ENCODE peak calls at places on chromosomes 4 and X, in four cellular contexts. L is upper lobe of right lung, F is HepG2, V is fibroblast of the aortic adventitia. Z is an unnamed sample.

GRCh38 chr4:149344436-149344835 is 471.2 kb downstream of the IQCM start:
- DNase-seq in L (no peak), F (no peak), V (peak; percentile 61), Z (no peak)

GRCh38 chr4:4831825-4832224 is 27.6 kb upstream of the MSX1 start:
- DNase-seq in L (no peak), V (no peak), F (no peak), Z (no peak)

GRCh38 chrX:10254746-10255145 is 98.0 kb downstream of the CLCN4 start:
- DNase-seq in L (no peak), F (peak; percentile 2), V (peak; percentile 8), Z (peak; percentile 10)

GRCh38 chr4:76718806-76719205 is 179.1 kb downstream of the SOWAHB start:
- DNase-seq in L (no peak), F (no peak), V (no peak), Z (no peak)

GRCh38 chrX:7112071-7112470 is 35.4 kb upstream of the STS start:
- DNase-seq in F (no peak), L (no peak), V (no peak), Z (no peak)

GRCh38 chr4:38368612-38369011 is 295.4 kb upstream of the KLF3 start:
- DNase-seq in L (no peak), F (no peak), V (peak; percentile 87), Z (no peak)

GRCh38 chr4:141132689-141133145 is 552 bp downstream of the RNF150 start:
- DNase-seq in L (peak; percentile 63), F (no peak), V (peak; percentile 8), Z (no peak)

GRCh38 chr4:143391261-143391660 is 54.6 kb downstream of the GAB1 start:
- DNase-seq in V (no peak), F (no peak), L (no peak), Z (no peak)

GRCh38 chr4:100486496-100486895 is 31.3 kb downstream of the EMCN start:
- DNase-seq in V (no peak), F (no peak), L (no peak), Z (peak; percentile 71)

GRCh38 chr4:154132406-154132805 is 343.5 kb upstream of the SFRP2 start:
- DNase-seq in F (no peak), V (peak; percentile 12), L (no peak), Z (no peak)

GRCh38 chr4:129059028-129059427 is 34.3 kb downstream of the SCLT1 start:
- DNase-seq in L (no peak), V (no peak), F (no peak), Z (no peak)

GRCh38 chr4:137648531-137648930 is 116.2 kb upstream of the PCDH18 start:
- DNase-seq in F (no peak), L (no peak), V (no peak), Z (no peak)

GRCh38 chr4:167779280-167779679 is 313.1 kb upstream of the ANXA10 start:
- DNase-seq in V (no peak), F (no peak), L (no peak), Z (no peak)

GRCh38 chr4:73653695-73654106 is 33.5 kb upstream of the RASSF6 start:
- DNase-seq in V (peak; percentile 69), F (peak; percentile 45), L (no peak), Z (peak; percentile 88)

GRCh38 chrX:17020828-17021821 is 74.7 kb downstream of the REPS2 start:
- DNase-seq in L (no peak), F (no peak), V (no peak), Z (no peak)

GRCh38 chrX:118751950-118752783 is 24.8 kb downstream of the IL13RA1 start:
- DNase-seq in V (no peak), F (no peak), L (no peak), Z (no peak)

GRCh38 chr4:184376136-184376838 is 98.1 kb downstream of the IRF2 start:
- DNase-seq in L (no peak), V (no peak), F (no peak), Z (no peak)

GRCh38 chr4:777520-778262 is 48.2 kb downstream of the CPLX1 start:
- DNase-seq in V (no peak), F (peak; percentile 74), L (no peak), Z (no peak)

GRCh38 chr4:16026155-16026761 is 57.6 kb downstream of the PROM1 start:
- DNase-seq in L (no peak), V (peak; percentile 78), F (peak; percentile 44), Z (no peak)

GRCh38 chr4:150982557-150983233 is 32.4 kb downstream of the LRBA start:
- DNase-seq in V (no peak), F (no peak), L (no peak), Z (no peak)

GRCh38 chrX:55713635-55714034 is 3.9 kb upstream of the RRAGB start:
- DNase-seq in F (no peak), L (no peak), V (no peak), Z (no peak)

GRCh38 chrX:14528629-14529287 is 578 bp upstream of the GLRA2 start:
- DNase-seq in V (peak; percentile 19), L (peak; percentile 43), F (peak; percentile 10), Z (peak; percentile 1)
- H3K4me3 ChIP-seq in V (no peak overlapping the region), L (no peak overlapping the region), F (no peak overlapping the region), Z (no peak overlapping the region)

GRCh38 chr4:83237591-83237990 is 47.0 kb downstream of the COQ2 start:
- DNase-seq in L (no peak), V (no peak), F (no peak), Z (no peak)

GRCh38 chr4:83238393-83238792 is 46.2 kb downstream of the COQ2 start:
- DNase-seq in V (no peak), F (no peak), L (no peak), Z (no peak)

GRCh38 chr4:83232087-83232486 is 52.5 kb downstream of the COQ2 start:
- DNase-seq in F (no peak), V (no peak), L (no peak), Z (no peak)

GRCh38 chr4:83231620-83232056 is 53.0 kb downstream of the COQ2 start:
- DNase-seq in L (no peak), F (peak; percentile 60), V (no peak), Z (no peak)

GRCh38 chr4:83234902-83235644 is 49.5 kb downstream of the COQ2 start:
- DNase-seq in L (no peak), F (no peak), V (no peak), Z (no peak)
- TF ChIP-seq CTCF in L (no peak), F (no peak), V (no peak), Z (no peak)

DNA sequence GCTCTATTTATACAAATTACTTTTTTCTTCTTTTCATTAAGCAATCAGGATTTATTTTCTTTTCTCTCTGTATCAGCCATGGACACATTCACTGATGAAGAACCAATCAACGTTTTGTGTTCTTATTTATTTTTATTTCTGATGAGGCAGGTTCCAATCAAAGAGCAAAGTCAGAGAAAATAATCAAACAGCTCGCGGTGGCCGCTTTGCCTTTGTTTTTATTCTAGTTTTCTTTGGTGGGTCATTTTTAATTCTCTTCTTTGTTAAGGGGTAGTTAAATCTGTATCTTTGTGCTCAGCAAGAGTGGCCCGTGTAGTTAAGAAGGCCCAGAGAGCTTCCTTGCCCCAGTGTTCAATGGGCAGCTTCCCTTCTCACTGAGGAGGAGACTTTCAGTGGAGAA is 71.4 kb downstream of the FBXO8 start:
- DNase-seq in V (no peak), L (no peak), F (no peak), Z (no peak)
- H3K4me3 ChIP-seq in V (peak overlapping the region; percentile 57), L (no peak overlapping the region), F (no peak overlapping the region), Z (no peak overlapping the region)

GRCh38 chrX:52359614-52360232 is 9.1 kb upstream of the XAGE2 start:
- DNase-seq in F (no peak), V (peak; percentile 68), L (no peak), Z (no peak)

GRCh38 chrX:52368368-52369055 is at the start of gene XAGE2:
- DNase-seq in L (no peak), V (no peak), F (no peak), Z (no peak)

GRCh38 chrX:52363247-52363883 is 5.5 kb upstream of the XAGE2 start:
- DNase-seq in V (peak; percentile 46), F (no peak), L (no peak), Z (no peak)
- TF ChIP-seq CTCF in V (no peak), F (no peak), L (no peak), Z (peak; percentile 16)

DNA sequence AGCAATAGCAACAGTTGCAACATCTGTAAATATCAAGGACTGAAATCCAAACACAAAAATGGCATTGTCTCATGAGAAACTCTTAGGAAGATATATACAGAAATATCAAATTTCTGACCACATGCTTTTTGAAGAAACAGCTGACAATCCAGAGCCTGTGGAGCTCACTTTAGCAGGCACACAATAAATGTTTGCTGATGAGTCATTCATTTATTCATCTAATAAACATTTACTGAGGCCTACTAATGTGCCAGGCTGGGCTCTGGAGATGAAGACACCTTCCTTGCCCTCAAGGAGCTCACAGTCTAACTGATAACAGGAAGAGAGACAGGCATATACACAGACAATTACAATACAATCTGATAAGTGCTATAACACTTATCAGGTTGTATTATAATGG is 17.0 kb upstream of the ZCCHC13 start:
- DNase-seq in L (no peak), V (peak; percentile 3), F (peak; percentile 1), Z (no peak)
- H3K4me3 ChIP-seq in L (no peak overlapping the region), V (no peak overlapping the region), F (no peak overlapping the region), Z (no peak overlapping the region)

GRCh38 chr4:119039160-119039559 is 96.5 kb upstream of the MYOZ2 start:
- DNase-seq in V (no peak), L (no peak), F (no peak), Z (no peak)

GRCh38 chr4:119038465-119038864 is 97.2 kb upstream of the MYOZ2 start:
- DNase-seq in F (no peak), L (no peak), V (peak; percentile 41), Z (no peak)

GRCh38 chr4:119040261-119040660 is 95.4 kb upstream of the MYOZ2 start:
- DNase-seq in V (no peak), L (no peak), F (no peak), Z (no peak)

GRCh38 chr4:119040711-119041185 is 94.9 kb upstream of the MYOZ2 start:
- DNase-seq in V (peak; percentile 91), L (no peak), F (no peak), Z (no peak)

DNA sequence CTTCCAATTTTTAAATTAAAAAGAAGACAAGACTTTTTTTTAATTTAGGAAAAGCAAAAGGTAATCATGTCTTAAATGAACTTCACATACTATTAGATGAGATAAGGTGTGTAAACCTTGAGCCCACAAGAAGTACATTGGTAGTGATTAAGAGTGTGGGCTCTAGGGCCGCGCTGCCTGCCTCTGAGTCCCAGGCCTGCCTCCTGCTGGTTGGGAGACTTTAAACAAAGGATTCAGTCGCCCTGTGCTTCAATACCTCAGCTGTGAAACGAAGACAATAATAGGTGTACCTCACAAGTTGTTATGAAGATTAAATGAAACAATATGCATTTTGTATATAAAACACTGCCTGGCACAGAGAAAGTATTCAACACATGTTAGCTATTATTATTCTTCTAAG is 95.9 kb upstream of the MYOZ2 start:
- DNase-seq in V (no peak), F (no peak), L (no peak), Z (no peak)
- TF ChIP-seq CTCF in V (no peak), F (peak; percentile 51), L (no peak), Z (peak; percentile 24)

GRCh38 chr4:145176641-145177432 is 3.6 kb downstream of the OTUD4 start:
- DNase-seq in V (no peak), F (no peak), L (no peak), Z (peak; percentile 40)
- H3K4me3 ChIP-seq in V (peak overlapping the region; percentile 73), F (peak overlapping the region; percentile 84), L (peak overlapping the region; percentile 73), Z (no peak overlapping the region)

DNA sequence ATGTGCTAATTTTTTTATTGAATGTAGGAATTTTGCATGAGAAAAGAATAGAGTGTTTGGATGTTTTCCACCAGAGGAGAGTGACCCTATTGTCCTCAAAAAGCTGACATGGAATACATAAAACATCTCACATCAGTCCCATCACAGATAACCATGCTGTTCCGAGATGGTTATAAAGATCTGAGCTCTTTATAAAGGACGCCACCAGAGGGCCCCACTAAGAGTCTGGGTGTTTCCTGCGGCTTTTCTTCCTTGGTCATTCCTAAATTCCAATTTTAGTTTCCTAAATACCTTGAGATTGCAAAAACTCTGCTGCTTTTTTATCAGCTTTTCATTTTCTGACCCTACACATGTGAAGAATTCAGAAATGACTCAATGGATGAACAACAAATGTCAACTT is 504.5 kb upstream of the FRG1 start:
- DNase-seq in V (no peak), F (peak; percentile 6), L (no peak), Z (no peak)
- TF ChIP-seq CTCF in V (no peak), F (peak; percentile 36), L (no peak), Z (peak; percentile 45)